ENCODE peak calls at places on chromosomes 12 and 14, in four cellular contexts. One of them, this sample, is unnamed.

GRCh38 chr12:119363490-119363889 is 29.0 kb downstream of the CCDC60 start:
- DNase-seq in HepG2: no peak
- DNase-seq in GM12878: no peak
- DNase-seq in K562: no peak
- DNase-seq in this sample: no peak

GRCh38 chr12:97276198-97276580 is 186.4 kb upstream of the RMST start:
- DNase-seq in HepG2: no peak
- DNase-seq in GM12878: no peak
- DNase-seq in K562: no peak
- DNase-seq in this sample: peak; percentile 47

GRCh38 chr12:11762723-11763326 is 113.4 kb downstream of the ETV6 start:
- DNase-seq in HepG2: no peak
- DNase-seq in GM12878: peak; percentile 88
- DNase-seq in K562: no peak
- DNase-seq in this sample: no peak

GRCh38 chr12:91622981-91623380 is 440.4 kb upstream of the DCN start:
- DNase-seq in HepG2: no peak
- DNase-seq in GM12878: no peak
- DNase-seq in K562: no peak
- DNase-seq in this sample: no peak

GRCh38 chr14:61537567-61538463 is 157.5 kb upstream of the HIF1A start:
- DNase-seq in HepG2: peak; percentile 97
- DNase-seq in GM12878: no peak
- DNase-seq in K562: peak; percentile 7
- DNase-seq in this sample: no peak

GRCh38 chr14:73526036-73526984 is 10.6 kb upstream of the ACOT1 start:
- DNase-seq in HepG2: peak; percentile 57
- DNase-seq in GM12878: no peak
- DNase-seq in K562: peak; percentile 1
- DNase-seq in this sample: no peak

GRCh38 chr14:91996951-91997371 is 42.9 kb downstream of the TRIP11 start:
- DNase-seq in HepG2: peak; percentile 48
- DNase-seq in GM12878: no peak
- DNase-seq in K562: peak; percentile 14
- DNase-seq in this sample: no peak

GRCh38 chr12:81888341-81888740 is 129.2 kb upstream of the PPFIA2 start:
- DNase-seq in HepG2: no peak
- DNase-seq in GM12878: no peak
- DNase-seq in K562: no peak
- DNase-seq in this sample: no peak

GRCh38 chr14:90604356-90604755 is 207.5 kb downstream of the CALM1 start:
- DNase-seq in HepG2: no peak
- DNase-seq in GM12878: no peak
- DNase-seq in K562: no peak
- DNase-seq in this sample: no peak
- TF ChIP-seq CBFB in HepG2: no peak
- TF ChIP-seq CBFB in GM12878: no peak
- TF ChIP-seq CBFB in K562: no peak
- TF ChIP-seq CBFB in this sample: no peak

GRCh38 chr14:50759800-50760543 is 71.0 kb downstream of the NIN start:
- DNase-seq in HepG2: no peak
- DNase-seq in GM12878: no peak
- DNase-seq in K562: no peak
- DNase-seq in this sample: no peak
- TF ChIP-seq CBFB in HepG2: no peak
- TF ChIP-seq CBFB in GM12878: no peak
- TF ChIP-seq CBFB in K562: no peak
- TF ChIP-seq CBFB in this sample: no peak

GRCh38 chr14:70186826-70187483 is 1.8 kb downstream of the SLC8A3 start:
- DNase-seq in HepG2: no peak
- DNase-seq in GM12878: no peak
- DNase-seq in K562: no peak
- DNase-seq in this sample: peak; percentile 58
- TF ChIP-seq CBFB in HepG2: no peak
- TF ChIP-seq CBFB in GM12878: no peak
- TF ChIP-seq CBFB in K562: no peak
- TF ChIP-seq CBFB in this sample: no peak

DNA sequence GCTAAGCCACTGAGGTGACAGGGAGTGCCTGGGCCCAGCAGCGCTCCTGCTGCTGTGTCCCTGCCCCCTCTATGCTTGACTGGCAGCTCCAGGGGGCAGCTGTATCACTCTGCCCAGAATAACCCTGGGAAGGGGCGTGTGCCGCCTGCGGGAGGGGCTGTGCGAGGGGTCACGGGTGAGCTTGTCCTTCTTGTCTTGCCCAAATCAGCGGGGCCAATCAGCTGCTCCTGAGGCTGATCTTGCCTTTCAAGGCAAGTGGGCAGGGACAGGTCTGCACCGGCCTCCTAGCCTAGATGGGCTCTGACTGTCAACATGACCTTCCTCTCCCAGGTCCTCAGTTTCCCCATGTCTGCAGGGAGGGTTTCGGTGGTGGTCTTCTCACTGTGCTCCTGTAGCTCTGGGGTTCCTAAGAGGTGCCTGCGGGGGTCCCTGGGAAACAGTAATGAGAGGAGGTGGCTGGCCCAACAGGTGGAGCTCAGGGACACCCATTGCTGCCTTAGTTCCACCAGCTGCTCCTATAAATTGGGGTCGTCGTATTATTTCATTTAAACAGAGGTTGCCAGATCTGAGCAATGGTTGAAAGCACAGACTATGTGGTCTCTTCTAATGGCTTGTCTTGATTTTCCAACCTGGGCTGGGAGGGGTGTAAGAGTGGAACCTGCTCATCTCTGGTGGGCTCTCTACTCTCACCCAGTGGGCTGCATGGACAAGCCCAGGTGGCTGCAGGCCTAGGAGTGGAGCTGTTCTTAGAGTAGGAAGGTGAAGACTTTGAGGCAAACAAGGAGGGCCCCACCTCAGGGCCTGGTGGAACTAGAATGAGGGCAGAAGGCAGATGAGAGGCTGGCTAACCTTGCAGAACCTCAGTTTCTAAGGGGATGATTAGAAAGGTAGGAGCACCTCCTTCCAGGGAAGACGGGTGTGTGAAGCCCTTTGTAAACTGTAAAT is 11.7 kb downstream of the RTL1 start:
- DNase-seq in HepG2: no peak
- DNase-seq in GM12878: no peak
- DNase-seq in K562: no peak
- DNase-seq in this sample: peak; percentile 3
- TF ChIP-seq CBFB in HepG2: no peak
- TF ChIP-seq CBFB in GM12878: no peak
- TF ChIP-seq CBFB in K562: no peak
- TF ChIP-seq CBFB in this sample: no peak

DNA sequence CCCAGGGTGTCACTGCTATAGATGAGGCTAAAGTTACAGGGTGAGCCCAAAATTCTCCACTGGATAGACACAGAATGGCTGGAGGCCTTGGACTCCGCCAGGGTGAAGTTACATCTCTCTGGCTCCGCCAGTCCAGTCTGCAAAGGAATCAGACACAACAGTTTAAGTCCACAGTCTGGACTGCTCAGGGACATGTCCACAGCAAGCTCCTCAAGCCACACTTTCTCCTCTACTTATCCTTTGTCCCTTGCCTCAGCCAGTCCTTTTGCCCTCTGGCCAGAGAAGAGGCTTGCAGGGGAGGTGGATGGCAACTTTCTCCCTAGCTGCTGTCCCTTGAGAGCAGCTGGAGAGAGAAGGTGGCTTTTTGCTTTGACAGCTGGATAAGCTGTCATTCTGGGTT is 28.0 kb downstream of the PTPRB start:
- DNase-seq in HepG2: no peak
- DNase-seq in GM12878: no peak
- DNase-seq in K562: no peak
- DNase-seq in this sample: no peak
- TF ChIP-seq CBFB in HepG2: no peak
- TF ChIP-seq CBFB in GM12878: no peak
- TF ChIP-seq CBFB in K562: no peak
- TF ChIP-seq CBFB in this sample: no peak

This sample was measured in WTC11.